ENCODE peak calls at places on chromosomes 3 and 15, in six cellular contexts. N is ovary, G is upper lobe of right lung, F is tibial artery, Q is cardiac fibroblast, V is GM20000. E is an unnamed sample.
A peak's percentile ranks its signal among the peaks of the same experiment; 100 is the strongest.

GRCh38 chr15:44038801-44039200 is 156.3 kb downstream of the FRMD5 start:
- DNase-seq in N (no peak), G (no peak), F (no peak), Q (no peak), V (no peak), E (peak; percentile 3)

GRCh38 chr15:77650285-77650684 is 17.6 kb upstream of the LINGO1 start:
- DNase-seq in N (no peak), G (no peak), F (no peak), Q (peak; percentile 16), V (no peak), E (peak; percentile 45)

GRCh38 chr3:29064085-29064484 is 216.8 kb upstream of the RBMS3 start:
- DNase-seq in N (no peak), G (no peak), F (no peak), Q (no peak), V (no peak), E (no peak)

GRCh38 chr3:105359098-105359762 is 7.5 kb upstream of the ALCAM start:
- DNase-seq in N (no peak), G (no peak), F (no peak), Q (peak; percentile 84), V (no peak), E (no peak)

GRCh38 chr3:61353353-61353752 is 102.1 kb upstream of the FHIT start:
- DNase-seq in N (no peak), G (no peak), F (no peak), Q (no peak), V (no peak), E (no peak)

GRCh38 chr3:64405211-64405818 is 180.0 kb upstream of the PRICKLE2 start:
- DNase-seq in N (no peak), G (no peak), F (no peak), Q (no peak), V (no peak), E (no peak)

GRCh38 chr15:67127925-67128324 is 62.5 kb downstream of the SMAD3 start:
- DNase-seq in N (peak; percentile 37), G (no peak), F (peak; percentile 44), Q (peak; percentile 99), V (no peak), E (no peak)

GRCh38 chr3:156751461-156752025 is 74.6 kb upstream of the LEKR1 start:
- DNase-seq in N (peak; percentile 18), G (no peak), F (peak; percentile 52), Q (peak; percentile 82), V (no peak), E (no peak)

GRCh38 chr15:65787260-65787659 is 4.8 kb downstream of the DENND4A start:
- DNase-seq in N (no peak), G (no peak), F (no peak), Q (no peak), V (no peak), E (no peak)

GRCh38 chr3:31079691-31080090 is 185.2 kb upstream of the GADL1 start:
- DNase-seq in N (no peak), G (no peak), F (no peak), Q (no peak), V (no peak), E (no peak)

GRCh38 chr3:14497321-14497720 is 42.8 kb downstream of the GRIP2 start:
- DNase-seq in N (no peak), G (peak; percentile 46), F (no peak), Q (no peak), V (no peak), E (no peak)

GRCh38 chr3:119343719-119344118 is 49.5 kb downstream of the ARHGAP31 start:
- DNase-seq in N (no peak), G (no peak), F (no peak), Q (no peak), V (peak; percentile 37), E (no peak)

GRCh38 chr3:159866201-159866746 is 122.4 kb upstream of the IL12A start:
- DNase-seq in N (no peak), G (no peak), F (no peak), Q (no peak), V (no peak), E (no peak)

GRCh38 chr15:50996641-50997040 is 88.2 kb downstream of the AP4E1 start:
- DNase-seq in N (no peak), G (no peak), F (no peak), Q (peak; percentile 72), V (no peak), E (no peak)

GRCh38 chr15:29140475-29141172 is 129.0 kb downstream of the NSMCE3 start:
- DNase-seq in N (no peak), G (no peak), F (no peak), Q (no peak), V (no peak), E (no peak)

GRCh38 chr15:49044761-49045571 is 1.3 kb downstream of the SECISBP2L start:
- DNase-seq in N (no peak), G (no peak), F (no peak), Q (peak; percentile 21), V (peak; percentile 12), E (no peak)

GRCh38 chr15:41559489-41560177 is 621 bp downstream of the TYRO3 start:
- DNase-seq in N (peak; percentile 58), G (no peak), F (no peak), Q (no peak), V (peak; percentile 55), E (no peak)

GRCh38 chr15:78424673-78425072 is 13.3 kb upstream of the IREB2 start:
- DNase-seq in N (no peak), G (no peak), F (no peak), Q (no peak), V (no peak), E (no peak)

GRCh38 chr3:72907851-72908620 is 20.2 kb downstream of the GXYLT2 start:
- DNase-seq in N (peak; percentile 38), G (no peak), F (peak; percentile 80), Q (peak; percentile 80), V (no peak), E (no peak)

GRCh38 chr15:69852482-69853275 is 245.0 kb downstream of the TLE3 start:
- DNase-seq in N (no peak), G (no peak), F (no peak), Q (peak; percentile 26), V (no peak), E (no peak)

GRCh38 chr15:76332796-76333195 is 3.8 kb upstream of the ISL2 start:
- DNase-seq in N (no peak), G (no peak), F (no peak), Q (no peak), V (no peak), E (no peak)

GRCh38 chr15:101326462-101327146 is 31.6 kb upstream of the SNRPA1 start:
- DNase-seq in N (no peak), G (peak; percentile 57), F (no peak), Q (no peak), V (no peak), E (no peak)

GRCh38 chr15:52790941-52791751 is 1.0 kb upstream of the ONECUT1 start:
- DNase-seq in N (no peak), G (no peak), F (no peak), Q (no peak), V (no peak), E (peak; percentile 58)

GRCh38 chr3:79490165-79491028 is 277.4 kb downstream of the ROBO1 start:
- DNase-seq in N (peak; percentile 52), G (peak; percentile 65), F (peak; percentile 43), Q (peak; percentile 71), V (no peak), E (no peak)

GRCh38 chr3:136266468-136266867 is 16.3 kb downstream of the PCCB start:
- DNase-seq in N (no peak), G (no peak), F (no peak), Q (peak; percentile 72), V (no peak), E (no peak)

GRCh38 chr15:67801926-67802914 is 23.1 kb upstream of the SKOR1 start:
- DNase-seq in N (no peak), G (no peak), F (no peak), Q (no peak), V (no peak), E (no peak)

GRCh38 chr15:31435891-31436628 is 109.4 kb downstream of the KLF13 start:
- DNase-seq in N (peak; percentile 57), G (no peak), F (peak; percentile 75), Q (no peak), V (no peak), E (no peak)

GRCh38 chr3:114155370-114155821 is 23.5 kb downstream of the DRD3 start:
- DNase-seq in N (peak; percentile 18), G (no peak), F (no peak), Q (peak; percentile 53), V (peak; percentile 22), E (peak; percentile 18)
- TF ChIP-seq CTCF in N (no peak), G (peak; percentile 32), F (no peak), Q (peak; percentile 62), V (peak; percentile 46), E (peak; percentile 49)

GRCh38 chr15:56883088-56883487 is 35.4 kb upstream of the TCF12 start:
- DNase-seq in N (no peak), G (no peak), F (no peak), Q (no peak), V (no peak), E (no peak)

GRCh38 chr15:56886878-56887781 is 31.3 kb upstream of the TCF12 start:
- DNase-seq in N (peak; percentile 95), G (peak; percentile 98), F (peak; percentile 91), Q (peak; percentile 96), V (peak; percentile 91), E (peak; percentile 79)

GRCh38 chr15:56887782-56888127 is 30.7 kb upstream of the TCF12 start:
- DNase-seq in N (no peak), G (no peak), F (no peak), Q (no peak), V (no peak), E (no peak)

GRCh38 chr15:56890038-56890437 is 28.4 kb upstream of the TCF12 start:
- DNase-seq in N (no peak), G (no peak), F (no peak), Q (no peak), V (no peak), E (no peak)

DNA sequence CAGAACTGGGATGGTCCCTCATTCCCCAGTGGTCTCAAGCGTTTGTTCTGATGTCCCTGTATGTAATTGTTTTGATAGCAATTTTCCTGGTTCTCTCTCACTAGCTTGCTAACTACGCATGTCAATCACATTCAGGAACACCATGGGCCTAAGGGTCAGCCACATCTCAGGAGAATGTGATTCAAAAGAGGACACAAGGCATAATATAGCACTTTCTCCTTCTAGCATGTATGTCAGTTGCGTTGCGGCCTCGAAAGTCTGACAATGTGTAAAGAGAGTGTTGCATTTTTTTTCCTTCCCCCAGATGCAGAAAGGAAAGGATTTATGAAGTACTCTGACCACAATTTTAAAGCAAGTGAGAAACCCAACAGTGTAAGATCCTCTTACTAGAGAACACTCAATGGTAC is 32.0 kb upstream of the TCF12 start:
- DNase-seq in N (no peak), G (no peak), F (peak; percentile 25), Q (no peak), V (no peak), E (no peak)
- TF ChIP-seq CTCF in N (no peak), G (no peak), F (no peak), Q (no peak), V (no peak), E (no peak)

GRCh38 chr15:72005483-72005882 is 112.5 kb downstream of the MYO9A start:
- DNase-seq in N (no peak), G (no peak), F (no peak), Q (no peak), V (no peak), E (no peak)
- TF ChIP-seq CTCF in N (no peak), G (no peak), F (no peak), Q (no peak), V (no peak), E (no peak)

DNA sequence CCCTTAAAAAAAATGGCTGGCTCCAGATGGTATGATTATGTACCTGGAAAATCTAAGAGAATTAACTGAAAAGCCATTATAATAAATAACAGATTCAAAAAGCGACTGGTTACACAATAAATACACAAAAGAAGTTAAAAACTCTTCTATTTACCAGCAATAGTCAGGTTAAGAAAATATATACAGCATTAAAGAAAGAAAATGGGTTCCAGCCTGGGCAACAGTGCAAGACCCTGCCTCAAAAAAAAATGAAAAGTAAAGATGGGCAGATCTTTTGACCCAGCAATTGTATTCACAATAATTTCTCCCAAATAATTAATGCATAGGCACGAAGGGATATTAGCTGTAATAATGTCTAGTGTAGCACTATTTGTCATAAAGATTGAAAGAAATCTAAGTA is 8.7 kb downstream of the TBC1D5 start:
- DNase-seq in N (no peak), G (no peak), F (no peak), Q (no peak), V (no peak), E (no peak)
- TF ChIP-seq CTCF in N (no peak), G (no peak), F (no peak), Q (no peak), V (no peak), E (no peak)